ENCODE peak calls at places on chromosomes 1 and 21, in ten cellular contexts. E is endodermal cell; A is dorsolateral prefrontal cortex; Y is H9; G is GM23338; W is cardiac muscle cell; P is aorta; C is heart left ventricle; M is fibroblast of lung; S is CD4-positive, alpha-beta T cell. J is an unnamed sample.
A peak's percentile ranks its signal among the peaks of the same experiment; 100 is the strongest.

GRCh38 chr1:79431341-79431740 is 424.8 kb upstream of the ADGRL4 start:
- DNase-seq in E (no peak), A (no peak), Y (no peak), G (no peak), W (no peak), P (no peak), C (no peak), M (no peak), S (no peak), J (no peak)

GRCh38 chr21:42279341-42279871 is 35.8 kb downstream of the TFF3 start:
- DNase-seq in E (no peak), A (no peak), Y (no peak), G (no peak), W (no peak), P (no peak), C (no peak), M (no peak), S (no peak), J (no peak)

GRCh38 chr21:26637346-26637745 is 64.3 kb upstream of the CYYR1 start:
- DNase-seq in E (no peak), A (no peak), Y (no peak), G (no peak), W (no peak), P (no peak), C (no peak), M (peak; percentile 65), S (no peak), J (no peak)

GRCh38 chr1:185360714-185361113 is 43.7 kb upstream of the IVNS1ABP start:
- DNase-seq in E (no peak), A (no peak), Y (no peak), G (no peak), W (no peak), P (no peak), C (no peak), M (peak; percentile 18), S (no peak), J (no peak)

GRCh38 chr1:175618559-175618958 is 124.8 kb downstream of the TNR start:
- DNase-seq in E (no peak), A (no peak), Y (no peak), G (no peak), W (no peak), P (no peak), C (no peak), M (no peak), S (no peak), J (no peak)

GRCh38 chr21:44311108-44311507 is 11.3 kb downstream of the PFKL start:
- DNase-seq in E (no peak), A (no peak), Y (no peak), G (no peak), W (no peak), P (no peak), C (no peak), M (no peak), S (no peak), J (no peak)

GRCh38 chr1:243890576-243890975 is 40.5 kb upstream of the AKT3 start:
- DNase-seq in E (no peak), A (no peak), Y (no peak), G (no peak), W (no peak), P (no peak), C (no peak), M (peak; percentile 79), S (no peak), J (no peak)

GRCh38 chr1:205575294-205575885 is 56.4 kb downstream of the ELK4 start:
- DNase-seq in E (no peak), A (no peak), Y (no peak), G (no peak), W (no peak), P (no peak), C (peak; percentile 9), M (no peak), S (peak; percentile 6), J (no peak)

GRCh38 chr1:234970731-234971476 is 157.7 kb downstream of the TOMM20 start:
- DNase-seq in E (peak; percentile 84), A (no peak), Y (peak; percentile 70), G (peak; percentile 88), W (peak; percentile 76), P (peak; percentile 91), C (peak; percentile 74), M (peak; percentile 99), S (no peak), J (no peak)

GRCh38 chr1:17438176-17438976 is 1.1 kb downstream of the RCC2 start:
- DNase-seq in E (peak; percentile 82), A (peak; percentile 67), Y (peak; percentile 66), G (peak; percentile 83), W (peak; percentile 77), P (peak; percentile 78), C (peak; percentile 79), M (peak; percentile 40), S (peak; percentile 61), J (no peak)

GRCh38 chr1:247647864-247648263 is 31.7 kb downstream of the OR13G1 start:
- DNase-seq in E (peak; percentile 70), A (no peak), Y (peak; percentile 59), G (peak; percentile 69), W (no peak), P (no peak), C (no peak), M (no peak), S (no peak), J (no peak)

GRCh38 chr21:32309906-32310460 is 11.3 kb downstream of the MRAP start:
- DNase-seq in E (no peak), A (no peak), Y (no peak), G (peak; percentile 21), W (no peak), P (no peak), C (peak; percentile 3), M (no peak), S (no peak), J (no peak)

GRCh38 chr21:32306021-32306780 is 7.5 kb downstream of the MRAP start:
- DNase-seq in E (peak; percentile 97), A (peak; percentile 75), Y (peak; percentile 96), G (peak; percentile 96), W (peak; percentile 43), P (no peak), C (no peak), M (no peak), S (no peak), J (no peak)

GRCh38 chr21:32311621-32312020 is 13.0 kb downstream of the MRAP start:
- DNase-seq in E (no peak), A (no peak), Y (no peak), G (no peak), W (no peak), P (no peak), C (no peak), M (no peak), S (no peak), J (no peak)

GRCh38 chr21:32307706-32308105 is 9.1 kb downstream of the MRAP start:
- DNase-seq in E (no peak), A (no peak), Y (no peak), G (no peak), W (no peak), P (no peak), C (no peak), M (peak; percentile 66), S (no peak), J (no peak)

DNA sequence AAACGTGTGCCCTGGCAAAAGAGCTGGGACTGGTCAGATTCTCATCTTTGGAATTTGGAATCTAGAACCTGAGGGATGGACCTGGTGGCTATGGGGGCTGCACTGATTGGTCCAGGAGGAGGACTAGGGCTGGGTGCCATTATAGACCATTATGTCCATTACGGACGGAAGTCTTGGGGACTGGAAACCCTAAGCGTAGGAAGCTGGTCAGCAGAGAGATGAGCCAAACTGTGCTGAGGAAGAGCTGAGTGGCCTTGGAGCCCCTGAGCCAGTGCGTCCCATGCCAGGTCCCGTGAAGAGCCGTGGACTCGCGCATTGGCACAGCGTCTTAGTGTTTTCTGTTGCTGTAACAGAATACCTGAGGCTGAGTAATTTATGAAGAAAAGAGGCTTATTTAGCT is 10.0 kb downstream of the MRAP start:
- DNase-seq in E (no peak), A (no peak), Y (no peak), G (no peak), W (no peak), P (no peak), C (peak; percentile 3), M (no peak), S (no peak), J (no peak)
- H3K27ac ChIP-seq in E (no peak overlapping the region), A (peak overlapping the region; percentile 92), Y (no peak overlapping the region), G (no peak overlapping the region), W (no peak overlapping the region), P (no peak overlapping the region), C (no peak overlapping the region), M (no peak overlapping the region), S (no peak overlapping the region), J (no peak overlapping the region)

GRCh38 chr1:70333245-70333644 is 21.3 kb downstream of the ANKRD13C start:
- DNase-seq in E (no peak), A (no peak), Y (no peak), G (no peak), W (no peak), P (no peak), C (no peak), M (no peak), S (no peak), J (no peak)

GRCh38 chr1:70336050-70336449 is 18.5 kb downstream of the ANKRD13C start:
- DNase-seq in E (no peak), A (no peak), Y (no peak), G (no peak), W (no peak), P (no peak), C (no peak), M (no peak), S (no peak), J (no peak)

GRCh38 chr1:70327306-70328076 is 27.0 kb downstream of the ANKRD13C start:
- DNase-seq in E (no peak), A (no peak), Y (no peak), G (no peak), W (no peak), P (no peak), C (no peak), M (no peak), S (no peak), J (no peak)

GRCh38 chr1:70334436-70334835 is 20.1 kb downstream of the ANKRD13C start:
- DNase-seq in E (no peak), A (no peak), Y (no peak), G (no peak), W (no peak), P (no peak), C (no peak), M (no peak), S (no peak), J (no peak)

GRCh38 chr1:70331962-70332361 is 22.6 kb downstream of the ANKRD13C start:
- DNase-seq in E (no peak), A (no peak), Y (no peak), G (no peak), W (no peak), P (no peak), C (no peak), M (peak; percentile 5), S (no peak), J (no peak)
- H3K27ac ChIP-seq in E (no peak overlapping the region), A (no peak overlapping the region), Y (no peak overlapping the region), G (no peak overlapping the region), W (peak overlapping the region; percentile 48), P (no peak overlapping the region), C (no peak overlapping the region), M (no peak overlapping the region), S (no peak overlapping the region), J (no peak overlapping the region)

GRCh38 chr1:66374148-66374547 is 159.8 kb upstream of the SGIP1 start:
- DNase-seq in E (no peak), A (no peak), Y (no peak), G (no peak), W (no peak), P (no peak), C (no peak), M (peak; percentile 6), S (no peak), J (no peak)
- H3K27ac ChIP-seq in E (no peak overlapping the region), A (peak overlapping the region; percentile 83), Y (no peak overlapping the region), G (peak overlapping the region; percentile 65), W (no peak overlapping the region), P (no peak overlapping the region), C (no peak overlapping the region), M (no peak overlapping the region), S (peak overlapping the region; percentile 54), J (no peak overlapping the region)

GRCh38 chr1:1421147-1421906 is at the start of gene ANKRD65:
- DNase-seq in E (peak; percentile 62), A (peak; percentile 74), Y (peak; percentile 37), G (no peak), W (no peak), P (no peak), C (no peak), M (no peak), S (no peak), J (no peak)
- H3K27ac ChIP-seq in E (peak within 1 kb of the TSS; percentile 41), A (peak within 1 kb of the TSS; percentile 99), Y (no peak within 1 kb of the TSS), G (peak within 1 kb of the TSS; percentile 85), W (no peak within 1 kb of the TSS), P (no peak within 1 kb of the TSS), C (no peak within 1 kb of the TSS), M (no peak within 1 kb of the TSS), S (no peak within 1 kb of the TSS), J (peak within 1 kb of the TSS; percentile 70)